ENCODE peak calls at places on chromosomes 13 and 19, in six cellular contexts. E is hypothalamus; R is GM23248; P is HepG2; V is stimulated activated naive CD4-positive, alpha-beta T cell treated with Interleukin-2 at 50 U/mL for 16 hours; Z is cardiac fibroblast. L is an unnamed sample.

GRCh38 chr13:59643239-59643865 is 520.4 kb downstream of the DIAPH3 start:
- DNase-seq in E (no peak), R (no peak), P (peak), V (no peak), Z (no peak), L (no peak)

GRCh38 chr13:83125791-83126190 is 756.5 kb downstream of the SLITRK1 start:
- DNase-seq in E (no peak), R (no peak), P (no peak), V (no peak), Z (no peak), L (no peak)

GRCh38 chr19:39953915-39954314 is 17.1 kb upstream of the PSMC4 start:
- DNase-seq in E (no peak), R (no peak), P (no peak), V (no peak), Z (no peak), L (no peak)

GRCh38 chr19:49875801-49876421 is 1.2 kb downstream of the AKT1S1 start:
- DNase-seq in E (peak), R (peak), P (peak), V (peak), Z (peak), L (peak)

GRCh38 chr13:36163809-36164308 is 32.7 kb upstream of the DCLK1 start:
- DNase-seq in E (no peak), R (peak), P (no peak), V (no peak), Z (peak), L (no peak)

GRCh38 chr13:96621634-96622033 is 372.6 kb downstream of the OXGR1 start:
- DNase-seq in E (no peak), R (no peak), P (no peak), V (no peak), Z (no peak), L (no peak)

GRCh38 chr13:110922506-110922905 is 7.6 kb upstream of the ANKRD10 start:
- DNase-seq in E (no peak), R (no peak), P (no peak), V (no peak), Z (no peak), L (no peak)

GRCh38 chr13:100234006-100234405 is 145.1 kb downstream of the PCCA start:
- DNase-seq in E (no peak), R (no peak), P (no peak), V (no peak), Z (no peak), L (no peak)

GRCh38 chr13:83881917-83882625 is at the start of gene SLITRK1:
- DNase-seq in E (peak), R (peak), P (no peak), V (no peak), Z (peak), L (peak)

GRCh38 chr13:96011291-96011875 is 41.8 kb downstream of the UGGT2 start:
- DNase-seq in E (no peak), R (peak), P (no peak), V (no peak), Z (no peak), L (no peak)

GRCh38 chr13:49400755-49401659 is 42.9 kb downstream of the CAB39L start:
- DNase-seq in E (no peak), R (peak), P (no peak), V (no peak), Z (peak), L (no peak)